ENCODE peak calls at places on chromosomes 1 and 21, in ten cellular contexts. F, T, S, V, K, I, L, M, W and D are unnamed samples.

GRCh38 chr1:156840880-156841279 is 18.0 kb downstream of the INSRR start:
- DNase-seq in L (no peak), T (no peak), S (no peak), M (no peak), I (no peak), K (no peak), V (no peak), F (no peak), W (no peak), D (no peak)

GRCh38 chr1:107293901-107294600 is 153.2 kb downstream of the NTNG1 start:
- DNase-seq in I (no peak), S (peak; percentile 82), M (no peak), K (no peak), F (no peak), T (no peak), W (no peak), L (no peak), V (no peak), D (no peak)

GRCh38 chr21:44761747-44762208 is 39.8 kb downstream of the UBE2G2 start:
- DNase-seq in M (no peak), K (no peak), L (no peak), W (no peak), V (no peak), I (no peak), T (no peak), F (peak; percentile 28), S (no peak), D (no peak)

GRCh38 chr1:157390646-157391045 is 161.7 kb downstream of the FCRL5 start:
- DNase-seq in S (no peak), I (no peak), W (peak; percentile 82), K (peak; percentile 25), V (no peak), L (no peak), M (no peak), F (no peak), T (no peak), D (no peak)

GRCh38 chr1:35180776-35181374 is 12.1 kb downstream of the SFPQ start:
- DNase-seq in L (no peak), I (no peak), F (no peak), K (no peak), W (no peak), V (no peak), T (no peak), M (no peak), S (no peak), D (no peak)

GRCh38 chr1:179021873-179022272 is 3.8 kb upstream of the FAM20B start:
- DNase-seq in M (peak; percentile 36), L (no peak), T (no peak), K (no peak), F (no peak), V (no peak), S (no peak), W (no peak), I (no peak), D (peak; percentile 21)

GRCh38 chr1:24003331-24003972 is 23.3 kb upstream of the SRSF10 start:
- DNase-seq in W (peak; percentile 93), F (peak; percentile 38), K (peak; percentile 97), T (no peak), M (no peak), L (no peak), V (no peak), S (no peak), I (no peak), D (no peak)

GRCh38 chr1:9835758-9836631 is 12.2 kb upstream of the CLSTN1 start:
- DNase-seq in S (peak; percentile 90), M (no peak), L (no peak), F (peak; percentile 80), V (no peak), I (no peak), T (peak; percentile 15), K (no peak), W (peak; percentile 9), D (no peak)

GRCh38 chr1:176241385-176242015 is 34.4 kb upstream of the COP1 start:
- DNase-seq in M (no peak), F (no peak), T (no peak), W (peak; percentile 94), S (no peak), V (no peak), I (no peak), L (peak; percentile 51), K (peak; percentile 85), D (peak; percentile 83)

GRCh38 chr1:246214708-246215504 is 292.2 kb downstream of the SMYD3 start:
- DNase-seq in W (peak; percentile 94), F (no peak), I (no peak), V (no peak), L (no peak), M (peak; percentile 73), T (no peak), S (no peak), K (peak; percentile 87), D (no peak)

GRCh38 chr1:109763646-109764415 is at the start of gene EPS8L3:
- DNase-seq in T (peak; percentile 69), V (no peak), F (no peak), L (no peak), W (no peak), K (no peak), M (no peak), I (no peak), S (no peak), D (no peak)

GRCh38 chr1:204190212-204191211 is 5.8 kb downstream of the KISS1 start:
- DNase-seq in M (no peak), F (peak; percentile 77), V (no peak), I (no peak), T (peak; percentile 24), S (no peak), L (no peak), W (peak; percentile 53), K (no peak), D (no peak)

GRCh38 chr1:109926662-109927300 is 16.1 kb downstream of the CSF1 start:
- DNase-seq in V (no peak), M (no peak), L (no peak), K (peak; percentile 63), F (peak; percentile 10), T (no peak), W (peak; percentile 94), I (no peak), S (no peak), D (no peak)

GRCh38 chr1:24555591-24556413 is at the start of gene NCMAP:
- DNase-seq in K (no peak), L (peak; percentile 10), T (peak; percentile 83), F (peak; percentile 52), S (no peak), W (no peak), M (no peak), I (peak; percentile 60), V (peak; percentile 45), D (no peak)

GRCh38 chr1:87404306-87404705 is 75.6 kb downstream of the LMO4 start:
- DNase-seq in M (no peak), S (no peak), T (no peak), V (peak; percentile 18), F (no peak), I (no peak), L (no peak), K (no peak), W (no peak), D (no peak)

GRCh38 chr1:245216356-245217110 is 61.7 kb downstream of the KIF26B start:
- DNase-seq in F (no peak), M (no peak), S (peak; percentile 24), T (no peak), L (no peak), I (no peak), K (no peak), W (no peak), V (no peak), D (no peak)

GRCh38 chr1:155531624-155532023 is 31.0 kb downstream of the ASH1L start:
- DNase-seq in T (no peak), W (no peak), S (no peak), F (no peak), V (no peak), K (no peak), I (no peak), L (no peak), M (no peak), D (no peak)

GRCh38 chr1:201136696-201137392 is 9.9 kb upstream of the ASCL5 start:
- DNase-seq in V (no peak), S (no peak), I (no peak), F (no peak), W (no peak), M (no peak), L (no peak), K (no peak), T (no peak), D (no peak)

GRCh38 chr1:41611068-41611931 is 126.8 kb upstream of the EDN2 start:
- DNase-seq in F (no peak), K (no peak), S (no peak), V (no peak), L (no peak), I (no peak), T (no peak), M (no peak), W (no peak), D (no peak)

GRCh38 chr1:3018576-3018975 is 2.7 kb upstream of the ACTRT2 start:
- DNase-seq in M (no peak), K (no peak), T (no peak), S (no peak), L (no peak), F (no peak), W (no peak), I (no peak), V (no peak), D (no peak)